ENCODE peak calls at places on chromosomes 16 and 17, in eight cellular contexts. Y is NCI-H187; M is effector CD4-positive, alpha-beta T cell; C is retina; I is ELF-1; Z is activated naive CD8-positive, alpha-beta T cell treated with anti-CD3 and anti-CD28 coated beads, Interleukin-2, amount 10 ng/mL, durations not matched to agents 7 days and 5 days; T is SHP77; B is GM04503. A is an unnamed sample.

GRCh38 chr17:15914400-15915165 is 30.3 kb upstream of the ADORA2B start:
- DNase-seq in Z (no peak), Y (no peak), M (no peak), C (no peak), I (no peak), B (no peak), T (no peak), A (peak)

GRCh38 chr17:77883213-77883650 is 75.3 kb upstream of the TNRC6C start:
- DNase-seq in Y (no peak), Z (no peak), M (no peak), T (no peak), B (no peak), C (no peak), I (no peak), A (no peak)

GRCh38 chr16:83926726-83927397 is 26.2 kb upstream of the OSGIN1 start:
- DNase-seq in B (no peak), Z (peak), M (peak), T (peak), Y (peak), C (peak), I (peak), A (peak)

GRCh38 chr17:16962804-16963203 is 9.1 kb downstream of the TNFRSF13B start:
- DNase-seq in Y (no peak), Z (no peak), T (peak), C (no peak), I (peak), B (no peak), M (no peak), A (peak)

GRCh38 chr16:48932216-48932855 is 322.4 kb upstream of the N4BP1 start:
- DNase-seq in B (no peak), T (no peak), C (no peak), Y (no peak), Z (no peak), M (no peak), I (no peak), A (no peak)

GRCh38 chr16:61590577-61590976 is 445.7 kb downstream of the CDH8 start:
- DNase-seq in Z (no peak), I (no peak), M (no peak), B (no peak), T (no peak), Y (no peak), C (no peak), A (no peak)

GRCh38 chr17:65078441-65079160 is 22.1 kb upstream of the GNA13 start:
- DNase-seq in T (no peak), Y (no peak), C (no peak), I (no peak), Z (no peak), B (no peak), M (no peak), A (peak)

GRCh38 chr17:78727057-78727456 is 55.0 kb downstream of the CYTH1 start:
- DNase-seq in C (no peak), Z (no peak), B (no peak), I (no peak), M (no peak), T (no peak), Y (no peak), A (no peak)

GRCh38 chr16:61306204-61306603 is 730.0 kb downstream of the CDH8 start:
- DNase-seq in Y (no peak), B (no peak), M (no peak), I (no peak), T (no peak), C (no peak), Z (no peak), A (no peak)

GRCh38 chr17:61140386-61140785 is 259.3 kb upstream of the TBX2 start:
- DNase-seq in B (no peak), I (no peak), M (no peak), T (no peak), Y (no peak), Z (no peak), C (no peak), A (no peak)

GRCh38 chr16:88760424-88761142 is 24.4 kb downstream of the PIEZO1 start:
- DNase-seq in B (no peak), Y (no peak), C (no peak), M (no peak), Z (no peak), T (no peak), I (no peak), A (peak)

GRCh38 chr17:45784583-45785372 is 658 bp downstream of the CRHR1 start:
- DNase-seq in M (peak), Y (no peak), Z (peak), T (peak), C (peak), B (no peak), I (no peak), A (no peak)

GRCh38 chr17:7307686-7308624 is 527 bp downstream of the EIF5A start:
- DNase-seq in Z (peak), T (peak), M (peak), Y (no peak), B (no peak), C (no peak), I (peak), A (no peak)

GRCh38 chr16:65641693-65642289 is 519.9 kb upstream of the CDH11 start:
- DNase-seq in M (no peak), T (no peak), C (no peak), Y (no peak), B (no peak), I (no peak), Z (no peak), A (no peak)

GRCh38 chr16:59633996-59634579 is 900.0 kb upstream of the GOT2 start:
- DNase-seq in Y (no peak), M (no peak), C (no peak), T (no peak), B (peak), I (no peak), Z (no peak), A (no peak)

GRCh38 chr17:3693829-3694231 is 2.1 kb downstream of the P2RX5 start:
- DNase-seq in I (no peak), Z (no peak), T (no peak), Y (no peak), C (no peak), B (no peak), M (no peak), A (peak)

GRCh38 chr17:80941743-80942211 is 49.9 kb upstream of the CHMP6 start:
- DNase-seq in C (no peak), Y (no peak), Z (no peak), I (no peak), M (no peak), B (no peak), T (no peak), A (no peak)

GRCh38 chr17:3955373-3955978 is 8.8 kb downstream of the ATP2A3 start:
- DNase-seq in Z (no peak), B (no peak), T (no peak), C (no peak), M (no peak), I (no peak), Y (no peak), A (no peak)

GRCh38 chr16:23424292-23424958 is 28.6 kb downstream of the COG7 start:
- DNase-seq in Z (no peak), T (no peak), Y (peak), C (no peak), B (no peak), M (no peak), I (no peak), A (peak)

GRCh38 chr16:81654346-81654745 is 124.7 kb upstream of the PLCG2 start:
- DNase-seq in M (no peak), Y (no peak), Z (no peak), B (no peak), T (no peak), C (no peak), I (no peak), A (no peak)

GRCh38 chr17:80364091-80364691 is 50.8 kb upstream of the ENDOV start:
- DNase-seq in C (peak), Z (peak), Y (no peak), M (no peak), T (peak), I (peak), B (no peak), A (no peak)

GRCh38 chr17:82343560-82343959 is 10.0 kb upstream of the SECTM1 start:
- DNase-seq in C (no peak), M (no peak), Z (no peak), T (no peak), B (no peak), Y (no peak), I (no peak), A (no peak)

GRCh38 chr16:10579965-10580918 is at the start of gene EMP2:
- DNase-seq in B (no peak), Y (no peak), M (no peak), I (peak), Z (no peak), C (peak), T (peak), A (peak)

GRCh38 chr17:81053043-81053970 is 18.4 kb downstream of the BAIAP2 start:
- DNase-seq in T (no peak), C (peak), Z (no peak), M (no peak), I (peak), B (no peak), Y (no peak), A (no peak)

GRCh38 chr17:40548491-40548981 is 16.7 kb downstream of the CCR7 start:
- DNase-seq in I (no peak), Y (peak), T (no peak), M (no peak), B (no peak), Z (peak), C (no peak), A (no peak)

GRCh38 chr16:88077328-88078108 is 126.3 kb downstream of the BANP start:
- DNase-seq in C (no peak), Y (no peak), T (no peak), B (no peak), Z (no peak), I (peak), M (no peak), A (no peak)

GRCh38 chr17:41987642-41988041 is 21.0 kb downstream of the CNP start:
- DNase-seq in Z (no peak), I (peak), T (no peak), B (no peak), C (no peak), Y (peak), M (no peak), A (no peak)

GRCh38 chr16:58187657-58188430 is 10.1 kb downstream of the CSNK2A2 start:
- DNase-seq in M (no peak), T (no peak), I (no peak), C (no peak), Y (no peak), Z (no peak), B (no peak), A (no peak)

GRCh38 chr16:12258806-12259205 is 282.3 kb downstream of the SNX29 start:
- DNase-seq in Y (peak), B (no peak), Z (no peak), T (no peak), M (no peak), I (no peak), C (no peak), A (no peak)

GRCh38 chr16:54063374-54063773 is 223.2 kb downstream of the IRX3 start:
- DNase-seq in B (no peak), I (no peak), Z (no peak), T (no peak), M (no peak), C (no peak), Y (no peak), A (no peak)

GRCh38 chr17:31391496-31391949 is at the start of gene RAB11FIP4:
- DNase-seq in C (no peak), Z (no peak), T (peak), Y (no peak), B (no peak), M (no peak), I (no peak), A (no peak)

GRCh38 chr17:39639566-39640458 is 2.9 kb downstream of the STARD3 start:
- DNase-seq in M (no peak), T (no peak), C (no peak), Y (no peak), I (peak), B (no peak), Z (no peak), A (no peak)

GRCh38 chr17:18961634-18962493 is 9.9 kb downstream of the SLC5A10 start:
- DNase-seq in T (no peak), Y (no peak), Z (no peak), M (no peak), C (no peak), B (no peak), I (peak), A (peak)

GRCh38 chr17:72553051-72553755 is 432.4 kb downstream of the SOX9 start:
- DNase-seq in T (no peak), M (no peak), I (no peak), Y (no peak), B (no peak), C (no peak), Z (no peak), A (no peak)

GRCh38 chr17:44757045-44757917 is 1.5 kb upstream of the ADAM11 start:
- DNase-seq in I (no peak), M (no peak), Y (no peak), T (no peak), B (no peak), Z (no peak), C (no peak), A (no peak)

GRCh38 chr17:17641621-17642409 is 39.4 kb upstream of the RAI1 start:
- DNase-seq in Y (peak), T (peak), Z (peak), M (peak), I (peak), C (peak), B (no peak), A (peak)